ENCODE peak calls at places on chromosomes 5 and 9, in six cellular contexts. One of them, this sample, is unnamed.

GRCh38 chr5:11166906-11167305 is 405.9 kb upstream of the DAP start:
- DNase-seq in HCEC 1CT: no peak
- DNase-seq in cardiac muscle cell: no peak
- DNase-seq in A172: no peak
- DNase-seq in NCI-H510A treated with DMSO at 0.1 percent for 48 hours: no peak
- DNase-seq in T-helper 9 cell: no peak
- DNase-seq in this sample: no peak

GRCh38 chr9:28934111-28934510 is 1360.8 kb upstream of the C9orf72 start:
- DNase-seq in HCEC 1CT: no peak
- DNase-seq in cardiac muscle cell: no peak
- DNase-seq in A172: no peak
- DNase-seq in NCI-H510A treated with DMSO at 0.1 percent for 48 hours: no peak
- DNase-seq in T-helper 9 cell: no peak
- DNase-seq in this sample: no peak

GRCh38 chr9:72473474-72474241 is 47.8 kb upstream of the TMC1 start:
- DNase-seq in HCEC 1CT: peak
- DNase-seq in cardiac muscle cell: no peak
- DNase-seq in A172: peak
- DNase-seq in NCI-H510A treated with DMSO at 0.1 percent for 48 hours: no peak
- DNase-seq in T-helper 9 cell: no peak
- DNase-seq in this sample: peak

GRCh38 chr9:127122176-127123151 is at the start of gene ANGPTL2:
- DNase-seq in HCEC 1CT: peak
- DNase-seq in cardiac muscle cell: peak
- DNase-seq in A172: peak
- DNase-seq in NCI-H510A treated with DMSO at 0.1 percent for 48 hours: peak
- DNase-seq in T-helper 9 cell: no peak
- DNase-seq in this sample: peak

GRCh38 chr9:18799420-18799819 is 233.6 kb downstream of the SAXO1 start:
- DNase-seq in HCEC 1CT: no peak
- DNase-seq in cardiac muscle cell: no peak
- DNase-seq in A172: no peak
- DNase-seq in NCI-H510A treated with DMSO at 0.1 percent for 48 hours: no peak
- DNase-seq in T-helper 9 cell: no peak
- DNase-seq in this sample: no peak

GRCh38 chr9:127763918-127764384 is 14.5 kb downstream of the SH2D3C start:
- DNase-seq in HCEC 1CT: no peak
- DNase-seq in cardiac muscle cell: peak
- DNase-seq in A172: peak
- DNase-seq in NCI-H510A treated with DMSO at 0.1 percent for 48 hours: no peak
- DNase-seq in T-helper 9 cell: peak
- DNase-seq in this sample: peak

GRCh38 chr9:4145482-4145881 is 154.4 kb downstream of the GLIS3 start:
- DNase-seq in HCEC 1CT: peak
- DNase-seq in cardiac muscle cell: peak
- DNase-seq in A172: no peak
- DNase-seq in NCI-H510A treated with DMSO at 0.1 percent for 48 hours: no peak
- DNase-seq in T-helper 9 cell: no peak
- DNase-seq in this sample: no peak

GRCh38 chr5:150469718-150470470 is 20.4 kb upstream of the RPS14 start:
- DNase-seq in HCEC 1CT: peak
- DNase-seq in cardiac muscle cell: peak
- DNase-seq in A172: peak
- DNase-seq in NCI-H510A treated with DMSO at 0.1 percent for 48 hours: no peak
- DNase-seq in T-helper 9 cell: no peak
- DNase-seq in this sample: no peak

GRCh38 chr9:2809692-2810423 is 34.0 kb downstream of the PUM3 start:
- DNase-seq in HCEC 1CT: peak
- DNase-seq in cardiac muscle cell: peak
- DNase-seq in A172: peak
- DNase-seq in NCI-H510A treated with DMSO at 0.1 percent for 48 hours: no peak
- DNase-seq in T-helper 9 cell: no peak
- DNase-seq in this sample: no peak

GRCh38 chr9:88033303-88033702 is 59.0 kb upstream of the CDK20 start:
- DNase-seq in HCEC 1CT: no peak
- DNase-seq in cardiac muscle cell: no peak
- DNase-seq in A172: no peak
- DNase-seq in NCI-H510A treated with DMSO at 0.1 percent for 48 hours: no peak
- DNase-seq in T-helper 9 cell: no peak
- DNase-seq in this sample: no peak

This sample was measured in GM10248.